ENCODE peak calls at places on chromosomes 13 and 19, in five cellular contexts. N, X, Z, G and M are unnamed samples.

GRCh38 chr13:30616927-30617314 is 799 bp upstream of the USPL1 start:
- DNase-seq in X (peak), Z (peak), N (peak), G (no peak), M (peak)

GRCh38 chr13:59745395-59745788 is 418.3 kb downstream of the DIAPH3 start:
- DNase-seq in Z (no peak), X (no peak), N (no peak), G (no peak), M (no peak)

GRCh38 chr13:104477256-104477655 is 1411.0 kb upstream of the SLC10A2 start:
- DNase-seq in N (no peak), G (no peak), Z (no peak), X (no peak), M (no peak)

GRCh38 chr19:48695743-48696352 is at the start of gene FUT2:
- DNase-seq in N (no peak), G (no peak), Z (no peak), X (no peak), M (no peak)

GRCh38 chr19:12052057-12052570 is 647 bp downstream of the ZNF878 start:
- DNase-seq in G (no peak), X (no peak), Z (no peak), N (no peak), M (no peak)

GRCh38 chr19:45508931-45509691 is 1.8 kb downstream of the VASP start:
- DNase-seq in Z (no peak), N (no peak), X (peak), G (peak), M (no peak)

GRCh38 chr13:46166221-46166584 is 15.8 kb downstream of the LCP1 start:
- DNase-seq in N (no peak), G (no peak), X (no peak), Z (no peak), M (no peak)

GRCh38 chr19:579111-579841 is 6.9 kb downstream of the BSG start:
- DNase-seq in G (no peak), X (no peak), Z (no peak), N (no peak), M (no peak)

GRCh38 chr19:1558552-1558951 is 9.6 kb downstream of the MEX3D start:
- DNase-seq in X (no peak), G (no peak), Z (no peak), N (no peak), M (no peak)

GRCh38 chr13:90690458-90691063 is 656.9 kb upstream of the MIR17HG start:
- DNase-seq in Z (no peak), G (no peak), N (no peak), X (no peak), M (no peak)

GRCh38 chr13:25300861-25301346 is 521 bp upstream of the NUP58 start:
- DNase-seq in X (no peak), Z (no peak), G (peak), N (no peak), M (peak)

GRCh38 chr13:112346173-112346898 is 29.8 kb upstream of the SPACA7 start:
- DNase-seq in Z (peak), X (peak), G (no peak), N (no peak), M (no peak)

GRCh38 chr13:101711307-101712025 is 259.0 kb downstream of the ITGBL1 start:
- DNase-seq in X (no peak), Z (peak), N (no peak), G (no peak), M (no peak)

GRCh38 chr13:109516196-109516595 is 270.2 kb downstream of the IRS2 start:
- DNase-seq in N (no peak), G (no peak), X (no peak), Z (no peak), M (no peak)

GRCh38 chr13:93927431-93927830 is 552.1 kb downstream of the DCT start:
- DNase-seq in X (no peak), Z (no peak), N (no peak), G (no peak), M (no peak)